ENCODE peak calls at places on chromosomes 16 and 17, in four cellular contexts. P is cardiac muscle cell, H is tibial artery, N is adrenal gland. X is an unnamed sample.
A peak's percentile ranks its signal among the peaks of the same experiment; 100 is the strongest.

GRCh38 chr17:19867094-19867653 is 562 bp downstream of the ULK2 start:
- DNase-seq in P (peak; percentile 71), H (peak; percentile 86), N (peak; percentile 71), X (peak; percentile 57)

GRCh38 chr16:85891033-85891775 is 7.8 kb upstream of the IRF8 start:
- DNase-seq in P (no peak), N (no peak), H (no peak), X (no peak)

GRCh38 chr17:75684924-75685323 is 17.8 kb downstream of the SAP30BP start:
- DNase-seq in N (no peak), P (no peak), H (no peak), X (no peak)

GRCh38 chr17:1629647-1630310 is 1.1 kb upstream of the SLC43A2 start:
- DNase-seq in N (peak; percentile 71), H (peak; percentile 83), P (peak; percentile 48), X (peak; percentile 33)

GRCh38 chr17:1177099-1177996 is 2.4 kb downstream of the ABR start:
- DNase-seq in P (peak; percentile 60), H (no peak), N (no peak), X (no peak)

GRCh38 chr17:38465420-38466345 is 37.4 kb downstream of the ARHGAP23 start:
- DNase-seq in P (peak; percentile 40), N (peak; percentile 73), H (peak; percentile 96), X (no peak)

GRCh38 chr17:31216053-31216751 is 80.8 kb downstream of the OMG start:
- DNase-seq in N (no peak), H (no peak), P (peak; percentile 79), X (no peak)

GRCh38 chr17:60277258-60277657 is 114.7 kb downstream of the USP32 start:
- DNase-seq in P (no peak), N (no peak), H (no peak), X (no peak)

GRCh38 chr17:50533720-50534148 is 1.2 kb downstream of the EPN3 start:
- DNase-seq in P (peak; percentile 77), H (no peak), N (peak; percentile 76), X (peak; percentile 49)

GRCh38 chr16:86519649-86520316 is 9.5 kb downstream of the FOXF1 start:
- DNase-seq in H (no peak), P (peak; percentile 59), N (no peak), X (peak; percentile 70)

GRCh38 chr16:14098081-14098480 is 27.0 kb downstream of the MRTFB start:
- DNase-seq in H (no peak), P (no peak), N (no peak), X (no peak)

GRCh38 chr16:19785512-19786130 is 67.5 kb downstream of the IQCK start:
- DNase-seq in H (no peak), P (no peak), N (no peak), X (no peak)

GRCh38 chr17:8360751-8361150 is 15.8 kb downstream of the KRABD2 start:
- DNase-seq in H (no peak), N (no peak), P (no peak), X (no peak)

GRCh38 chr17:79011451-79012147 is 2.0 kb upstream of the CANT1 start:
- DNase-seq in H (no peak), P (peak; percentile 75), N (no peak), X (no peak)

GRCh38 chr16:21704266-21704665 is 40.5 kb downstream of the OTOA start:
- DNase-seq in N (no peak), H (no peak), P (no peak), X (no peak)
- H3K4me3 ChIP-seq in N (no peak overlapping the region), H (no peak overlapping the region), P (no peak overlapping the region), X (no peak overlapping the region)

DNA sequence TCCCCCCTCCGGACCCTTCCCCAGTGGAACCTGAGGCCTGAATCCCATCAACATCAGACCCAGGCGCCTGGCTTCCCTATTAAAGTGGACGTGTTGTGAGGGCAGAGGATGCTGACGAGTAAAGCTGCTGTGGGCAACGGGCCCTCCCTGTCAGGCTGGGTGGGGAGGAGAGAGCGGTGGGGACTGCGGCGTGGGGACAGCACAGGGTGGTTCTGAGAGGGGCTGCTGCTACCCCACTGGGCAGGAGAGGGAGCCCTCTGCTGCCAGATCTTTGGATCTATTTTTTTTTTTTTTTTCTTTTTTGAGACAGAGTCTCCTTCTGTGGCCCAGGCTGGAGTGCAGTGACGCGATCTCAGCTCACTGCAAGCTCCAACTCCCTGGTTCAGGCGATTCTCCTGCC is 5.9 kb downstream of the CA5A start:
- DNase-seq in P (peak; percentile 32), N (no peak), H (no peak), X (peak; percentile 53)
- TF ChIP-seq CTCF in P (peak; percentile 21), N (no peak), H (no peak), X (peak; percentile 50)

DNA sequence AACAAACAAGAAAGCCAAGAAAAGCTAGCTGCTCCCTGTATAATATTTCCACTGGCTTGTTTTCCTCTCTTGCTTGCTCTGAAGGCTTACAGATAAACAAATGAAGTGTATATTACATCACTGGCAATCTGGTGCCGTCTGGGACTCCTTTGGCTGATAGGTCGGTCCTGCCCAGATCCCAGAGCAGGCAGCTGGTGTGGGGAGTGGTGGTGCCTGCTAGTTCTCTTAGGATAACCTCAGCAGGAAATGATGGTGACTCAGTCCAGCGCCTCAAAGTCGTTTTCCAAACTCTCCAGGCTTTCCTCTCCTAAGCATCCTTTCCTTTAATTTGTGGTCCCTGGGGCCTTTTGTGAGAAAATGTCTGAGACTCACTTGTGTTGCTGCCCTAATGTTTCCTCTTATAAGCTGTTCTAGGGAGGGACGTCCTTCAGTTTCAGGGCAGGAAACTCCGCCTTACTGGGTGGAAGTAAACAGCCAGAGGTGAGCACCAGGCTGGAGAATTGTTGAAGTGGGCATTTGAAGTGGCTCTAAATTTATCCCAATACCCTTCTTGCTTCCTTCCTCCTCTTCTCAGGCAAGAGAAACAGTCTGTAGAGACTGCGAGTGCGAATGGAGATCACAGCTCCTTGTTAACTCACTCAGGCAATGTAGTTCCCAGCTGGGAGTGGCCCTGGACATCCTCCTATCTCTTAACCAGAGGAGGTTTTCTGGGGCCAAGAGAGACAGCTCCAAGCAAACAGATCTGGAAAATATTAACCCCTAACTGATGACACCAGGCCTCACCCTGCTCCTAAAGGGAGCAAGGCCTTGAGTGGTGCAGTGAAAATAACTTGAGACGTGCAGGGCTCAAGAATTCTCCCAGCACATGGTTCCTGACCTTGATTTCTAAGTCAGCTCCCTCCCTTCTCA is 34.9 kb downstream of the CD300LF start:
- DNase-seq in H (no peak), P (peak; percentile 48), N (no peak), X (peak; percentile 85)
- H3K36me3 ChIP-seq in H (no peaks in the 10 kb centered on the region), P (no peaks in the 10 kb centered on the region), N (no peaks in the 10 kb centered on the region), X (no peaks in the 10 kb centered on the region)

DNA sequence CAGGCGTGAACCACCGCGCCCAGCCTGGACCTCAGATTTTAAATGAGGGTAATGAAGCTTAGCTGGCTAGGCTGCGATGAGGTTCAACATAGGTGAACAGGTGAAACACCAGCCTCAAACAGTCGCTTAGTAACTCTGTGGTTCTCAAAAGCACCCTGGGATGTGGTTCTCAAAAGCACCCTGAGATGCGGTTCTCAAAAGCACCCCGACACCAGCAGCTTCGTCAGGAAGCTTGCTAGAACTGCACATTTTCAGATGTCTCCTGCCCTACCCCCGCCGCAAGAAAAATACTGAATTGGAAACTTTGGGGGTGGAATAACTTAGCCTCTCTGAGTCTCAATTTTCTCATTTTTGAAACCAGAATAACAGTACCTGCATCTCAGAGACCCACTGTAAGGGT is 86.7 kb upstream of the XYLT1 start:
- DNase-seq in H (no peak), P (no peak), N (no peak), X (no peak)
- H3K4me3 ChIP-seq in H (no peak overlapping the region), P (no peak overlapping the region), N (no peak overlapping the region), X (no peak overlapping the region)

DNA sequence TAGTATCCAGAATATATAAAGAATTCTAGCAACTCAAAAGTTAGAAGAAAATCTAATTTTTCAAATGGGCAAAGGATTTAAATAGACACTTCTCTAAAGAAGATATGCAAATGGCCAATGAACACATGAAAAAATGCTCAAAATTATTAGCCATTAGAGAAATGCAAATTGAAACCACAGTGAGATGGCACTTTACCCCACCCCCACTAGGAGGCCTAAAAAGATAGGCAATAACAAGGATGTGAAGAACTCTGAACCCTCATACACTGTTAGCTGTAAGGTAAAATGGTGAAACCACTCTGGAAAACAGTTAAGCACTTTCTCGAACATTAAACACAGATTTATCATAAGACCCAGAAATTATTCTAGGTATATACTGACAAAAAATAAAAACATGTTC is 71.4 kb upstream of the IRX6 start:
- DNase-seq in N (no peak), P (no peak), H (no peak), X (no peak)
- TF ChIP-seq CTCF in N (no peak), P (no peak), H (no peak), X (no peak)

GRCh38 chr16:29802416-29802935 is 3.9 kb upstream of the MAZ start:
- DNase-seq in N (no peak), H (no peak), P (no peak), X (no peak)
- H3K36me3 ChIP-seq in N (peaks cover 24% of the 10 kb centered on the region), H (peaks cover 42% of the 10 kb centered on the region), P (peaks cover 39% of the 10 kb centered on the region), X (peaks cover 58% of the 10 kb centered on the region)

GRCh38 chr17:5000237-5000639 is 2.5 kb downstream of the KIF1C start:
- DNase-seq in P (peak; percentile 60), H (peak; percentile 94), N (no peak), X (no peak)

GRCh38 chr17:4998666-4999428 is 1.1 kb downstream of the KIF1C start:
- DNase-seq in H (no peak), N (no peak), P (no peak), X (no peak)

GRCh38 chr17:4997302-4998026 is at the start of the genes INCA1 and KIF1C:
- DNase-seq in H (peak; percentile 96), N (peak; percentile 92), P (peak; percentile 92), X (peak; percentile 87)

GRCh38 chr17:4998027-4998665 is 396 bp downstream of the KIF1C start:
- DNase-seq in H (peak; percentile 73), P (no peak), N (peak; percentile 56), X (no peak)

GRCh38 chr17:4999429-5000093 is 1.8 kb downstream of the KIF1C start:
- DNase-seq in H (no peak), N (no peak), P (no peak), X (no peak)
- H3K4me3 ChIP-seq in H (peak overlapping the region; percentile 100), N (no peak overlapping the region), P (peak overlapping the region; percentile 90), X (no peak overlapping the region)

DNA sequence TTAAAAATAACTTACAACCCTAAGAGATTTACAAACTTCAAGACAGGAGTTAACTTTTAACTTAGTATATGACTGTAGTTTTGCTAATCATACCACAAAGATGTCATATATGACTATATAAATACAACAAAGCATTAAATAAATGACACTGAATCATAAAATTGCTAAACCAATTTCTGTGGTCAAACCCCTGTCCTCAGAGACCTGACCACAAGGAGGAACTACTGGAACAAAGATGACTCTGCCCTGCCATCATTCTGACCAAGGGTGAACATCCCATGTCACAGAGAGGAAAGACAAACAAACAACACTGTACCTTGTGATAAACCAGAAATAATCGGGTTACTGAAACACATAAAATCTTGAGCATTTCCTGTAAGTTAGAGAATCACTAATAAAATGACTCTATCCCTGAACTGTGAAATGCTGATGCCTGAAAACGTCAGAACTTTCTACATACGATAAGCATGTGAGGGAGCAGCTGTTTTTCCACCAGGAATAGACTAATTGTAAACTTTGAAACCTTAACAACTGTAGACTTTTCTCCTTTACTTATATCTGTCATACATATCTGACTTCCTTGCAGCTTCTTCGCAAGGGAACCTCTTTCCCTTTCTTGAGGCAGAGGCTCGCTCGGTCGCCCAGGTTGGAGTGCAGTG is 47.9 kb downstream of the WDR59 start:
- DNase-seq in P (peak; percentile 74), N (no peak), H (peak; percentile 49), X (no peak)
- TF ChIP-seq CTCF in P (no peak), N (no peak), H (no peak), X (no peak)

GRCh38 chr17:5610956-5611355 is 26.6 kb upstream of the NLRP1 start:
- DNase-seq in P (no peak), H (no peak), N (no peak), X (no peak)
- H3K36me3 ChIP-seq in P (no peaks in the 10 kb centered on the region), H (no peaks in the 10 kb centered on the region), N (no peaks in the 10 kb centered on the region), X (no peaks in the 10 kb centered on the region)

X was measured in BE2C.